ENCODE peak calls at places on chromosomes 6 and 20, in nine cellular contexts. Q is GM19239, L is hypothalamus, I is NCI-H446, M is ecto neural progenitor cell, W is left ventricle myocardium inferior, S is body of pancreas, K is NCI-H1092 treated with DMSO at 0.1 percent for 48 hours, B is occipital lobe. C is an unnamed sample.

GRCh38 chr6:126548301-126548700 is 208.4 kb downstream of the CENPW start:
- DNase-seq in Q (no peak), L (no peak), I (no peak), M (no peak), W (no peak), S (no peak), K (no peak), B (no peak), C (no peak)

GRCh38 chr6:170208651-170209353 is 82.1 kb downstream of the DLL1 start:
- DNase-seq in Q (no peak), L (no peak), I (no peak), M (peak; percentile 41), W (no peak), S (no peak), K (no peak), B (no peak), C (no peak)

GRCh38 chr6:143397229-143398222 is 53.0 kb downstream of the ADAT2 start:
- DNase-seq in Q (no peak), L (no peak), I (no peak), M (no peak), W (no peak), S (peak; percentile 71), K (no peak), B (no peak), C (no peak)

GRCh38 chr20:47782920-47783552 is 2.2 kb downstream of the SULF2 start:
- DNase-seq in Q (no peak), L (no peak), I (no peak), M (no peak), W (no peak), S (no peak), K (no peak), B (no peak), C (no peak)

GRCh38 chr6:20564269-20564668 is 30.0 kb downstream of the CDKAL1 start:
- DNase-seq in Q (no peak), L (no peak), I (peak; percentile 43), M (no peak), W (no peak), S (no peak), K (no peak), B (no peak), C (peak; percentile 41)

GRCh38 chr6:12490904-12491571 is 200.9 kb downstream of the EDN1 start:
- DNase-seq in Q (no peak), L (no peak), I (no peak), M (no peak), W (no peak), S (no peak), K (no peak), B (no peak), C (no peak)

GRCh38 chr6:139473239-139473701 is 98.8 kb upstream of the CITED2 start:
- DNase-seq in Q (no peak), L (no peak), I (peak; percentile 68), M (peak; percentile 52), W (no peak), S (peak; percentile 68), K (no peak), B (no peak), C (peak; percentile 11)

GRCh38 chr6:83057705-83058321 is 7.8 kb downstream of the UBE3D start:
- DNase-seq in Q (no peak), L (peak; percentile 14), I (peak; percentile 28), M (peak; percentile 64), W (no peak), S (peak; percentile 41), K (peak; percentile 40), B (peak; percentile 10), C (peak; percentile 23)

GRCh38 chr6:110130362-110130761 is 49.1 kb downstream of the WASF1 start:
- DNase-seq in Q (no peak), L (no peak), I (no peak), M (no peak), W (no peak), S (no peak), K (no peak), B (no peak), C (no peak)

GRCh38 chr6:157376706-157377230 is 4.2 kb upstream of the ZDHHC14 start:
- DNase-seq in Q (no peak), L (no peak), I (no peak), M (no peak), W (no peak), S (no peak), K (peak; percentile 77), B (no peak), C (peak; percentile 69)

GRCh38 chr6:89482136-89482535 is 49.2 kb downstream of the ANKRD6 start:
- DNase-seq in Q (no peak), L (no peak), I (no peak), M (no peak), W (no peak), S (no peak), K (no peak), B (no peak), C (no peak)

GRCh38 chr6:36679043-36679821 is 718 bp downstream of the CDKN1A start:
- DNase-seq in Q (no peak), L (peak; percentile 42), I (peak; percentile 23), M (peak; percentile 72), W (peak; percentile 74), S (peak; percentile 83), K (peak; percentile 24), B (no peak), C (no peak)

GRCh38 chr6:157162756-157163433 is 160.4 kb downstream of the TMEM242 start:
- DNase-seq in Q (no peak), L (no peak), I (no peak), M (no peak), W (no peak), S (no peak), K (no peak), B (no peak), C (no peak)

GRCh38 chr6:27133281-27134227 is 113.9 kb upstream of the PRSS16 start:
- DNase-seq in Q (no peak), L (peak; percentile 1), I (peak; percentile 40), M (peak; percentile 77), W (peak; percentile 54), S (peak; percentile 43), K (peak; percentile 45), B (no peak), C (no peak)

GRCh38 chr6:142441716-142442115 is 139.9 kb downstream of the ADGRG6 start:
- DNase-seq in Q (no peak), L (no peak), I (no peak), M (no peak), W (no peak), S (no peak), K (no peak), B (no peak), C (no peak)

GRCh38 chr6:117870477-117871243 is 36.4 kb upstream of the SLC35F1 start:
- DNase-seq in Q (no peak), L (no peak), I (no peak), M (no peak), W (no peak), S (no peak), K (no peak), B (no peak), C (no peak)

GRCh38 chr20:20369353-20370086 is 1.6 kb downstream of the INSM1 start:
- DNase-seq in Q (no peak), L (no peak), I (no peak), M (peak; percentile 61), W (no peak), S (no peak), K (peak; percentile 39), B (no peak), C (peak; percentile 8)

GRCh38 chr6:158926429-158926828 is 73.6 kb downstream of the RSPH3 start:
- DNase-seq in Q (no peak), L (no peak), I (no peak), M (no peak), W (no peak), S (no peak), K (no peak), B (no peak), C (no peak)

GRCh38 chr20:24503352-24503931 is 34.0 kb downstream of the SYNDIG1 start:
- DNase-seq in Q (no peak), L (no peak), I (no peak), M (no peak), W (peak; percentile 51), S (no peak), K (no peak), B (peak; percentile 59), C (no peak)

GRCh38 chr6:5078121-5078695 is 6.9 kb upstream of the PPP1R3G start:
- DNase-seq in Q (no peak), L (no peak), I (no peak), M (no peak), W (no peak), S (no peak), K (no peak), B (no peak), C (no peak)

GRCh38 chr20:57844626-57845596 is 135.1 kb upstream of the PMEPA1 start:
- DNase-seq in Q (no peak), L (no peak), I (no peak), M (peak; percentile 39), W (no peak), S (no peak), K (no peak), B (no peak), C (no peak)

GRCh38 chr20:47298624-47299023 is 57.9 kb downstream of the ZMYND8 start:
- DNase-seq in Q (no peak), L (no peak), I (no peak), M (no peak), W (no peak), S (no peak), K (no peak), B (no peak), C (no peak)

GRCh38 chr20:58524814-58525213 is 9.6 kb upstream of the APCDD1L start:
- DNase-seq in Q (no peak), L (no peak), I (no peak), M (no peak), W (no peak), S (no peak), K (no peak), B (no peak), C (no peak)

GRCh38 chr6:5481024-5481423 is 219.7 kb downstream of the FARS2 start:
- DNase-seq in Q (no peak), L (no peak), I (peak; percentile 31), M (no peak), W (no peak), S (no peak), K (peak; percentile 69), B (no peak), C (peak; percentile 78)

GRCh38 chr6:22770042-22770441 is 200.7 kb downstream of the HDGFL1 start:
- DNase-seq in Q (no peak), L (no peak), I (no peak), M (no peak), W (no peak), S (no peak), K (no peak), B (no peak), C (no peak)

GRCh38 chr6:7954477-7955200 is 44.1 kb upstream of the TXNDC5 start:
- DNase-seq in Q (no peak), L (no peak), I (no peak), M (no peak), W (no peak), S (no peak), K (no peak), B (no peak), C (no peak)

GRCh38 chr6:43838276-43839036 is 68.4 kb downstream of the VEGFA start:
- DNase-seq in Q (no peak), L (no peak), I (no peak), M (peak; percentile 74), W (peak; percentile 50), S (peak; percentile 59), K (peak; percentile 21), B (no peak), C (peak; percentile 10)

GRCh38 chr6:159044899-159045727 is at the start of gene TAGAP:
- DNase-seq in Q (peak; percentile 61), L (no peak), I (no peak), M (no peak), W (peak; percentile 52), S (no peak), K (no peak), B (no peak), C (no peak)

GRCh38 chr20:50783903-50784302 is 11.0 kb upstream of the BCAS4 start:
- DNase-seq in Q (no peak), L (no peak), I (no peak), M (no peak), W (no peak), S (no peak), K (no peak), B (no peak), C (no peak)

GRCh38 chr6:85494551-85495337 is 44.9 kb downstream of the NT5E start:
- DNase-seq in Q (no peak), L (no peak), I (no peak), M (no peak), W (no peak), S (no peak), K (no peak), B (no peak), C (no peak)

GRCh38 chr20:33313686-33314314 is 30.8 kb downstream of the BPIFB1 start:
- DNase-seq in Q (no peak), L (no peak), I (no peak), M (no peak), W (no peak), S (no peak), K (no peak), B (no peak), C (no peak)

C was measured in NCI-H1694.